ENCODE peak calls at places on chromosomes 1 and 21, in eight cellular contexts. One of them, this sample, is unnamed.

GRCh38 chr1:2799811-2800663 is 1.5 kb downstream of the TTC34 start:
- DNase-seq in heart right ventricle: no peak
- DNase-seq in fibroblast of lung: no peak
- DNase-seq in ovary: no peak
- DNase-seq in SJSA1: no peak
- DNase-seq in upper lobe of right lung: peak
- DNase-seq in endothelial cell of umbilical vein: no peak
- DNase-seq in A549: no peak
- DNase-seq in this sample: no peak

GRCh38 chr1:211643324-211644212 is 31.9 kb downstream of the NEK2 start:
- DNase-seq in heart right ventricle: no peak
- DNase-seq in fibroblast of lung: no peak
- DNase-seq in ovary: peak
- DNase-seq in SJSA1: peak
- DNase-seq in upper lobe of right lung: peak
- DNase-seq in endothelial cell of umbilical vein: peak
- DNase-seq in A549: no peak
- DNase-seq in this sample: peak

GRCh38 chr1:65890201-65890600 is 97.5 kb downstream of the PDE4B start:
- DNase-seq in heart right ventricle: no peak
- DNase-seq in fibroblast of lung: peak
- DNase-seq in ovary: no peak
- DNase-seq in SJSA1: no peak
- DNase-seq in upper lobe of right lung: no peak
- DNase-seq in endothelial cell of umbilical vein: no peak
- DNase-seq in A549: no peak
- DNase-seq in this sample: no peak

GRCh38 chr1:29425656-29426055 is 189.3 kb downstream of the PTPRU start:
- DNase-seq in heart right ventricle: no peak
- DNase-seq in fibroblast of lung: no peak
- DNase-seq in ovary: no peak
- DNase-seq in SJSA1: peak
- DNase-seq in upper lobe of right lung: no peak
- DNase-seq in endothelial cell of umbilical vein: no peak
- DNase-seq in A549: no peak
- DNase-seq in this sample: no peak

GRCh38 chr1:67431156-67431765 is 1.1 kb upstream of the SERBP1 start:
- DNase-seq in heart right ventricle: no peak
- DNase-seq in fibroblast of lung: no peak
- DNase-seq in ovary: no peak
- DNase-seq in SJSA1: no peak
- DNase-seq in upper lobe of right lung: no peak
- DNase-seq in endothelial cell of umbilical vein: no peak
- DNase-seq in A549: no peak
- DNase-seq in this sample: no peak

GRCh38 chr1:151326619-151327222 is 495 bp downstream of the PI4KB start:
- DNase-seq in heart right ventricle: no peak
- DNase-seq in fibroblast of lung: peak
- DNase-seq in ovary: no peak
- DNase-seq in SJSA1: peak
- DNase-seq in upper lobe of right lung: peak
- DNase-seq in endothelial cell of umbilical vein: peak
- DNase-seq in A549: peak
- DNase-seq in this sample: peak

GRCh38 chr1:46613661-46614603 is 2.7 kb downstream of the MOB3C start:
- DNase-seq in heart right ventricle: peak
- DNase-seq in fibroblast of lung: peak
- DNase-seq in ovary: peak
- DNase-seq in SJSA1: peak
- DNase-seq in upper lobe of right lung: peak
- DNase-seq in endothelial cell of umbilical vein: peak
- DNase-seq in A549: no peak
- DNase-seq in this sample: peak

GRCh38 chr1:219324629-219325367 is 151.1 kb downstream of the LYPLAL1 start:
- DNase-seq in heart right ventricle: no peak
- DNase-seq in fibroblast of lung: peak
- DNase-seq in ovary: no peak
- DNase-seq in SJSA1: peak
- DNase-seq in upper lobe of right lung: no peak
- DNase-seq in endothelial cell of umbilical vein: peak
- DNase-seq in A549: peak
- DNase-seq in this sample: no peak

GRCh38 chr1:195806060-195806459 is 802.2 kb downstream of the KCNT2 start:
- DNase-seq in heart right ventricle: no peak
- DNase-seq in fibroblast of lung: no peak
- DNase-seq in ovary: no peak
- DNase-seq in SJSA1: no peak
- DNase-seq in upper lobe of right lung: no peak
- DNase-seq in endothelial cell of umbilical vein: no peak
- DNase-seq in A549: no peak
- DNase-seq in this sample: no peak

GRCh38 chr1:200081151-200081981 is 53.9 kb downstream of the NR5A2 start:
- DNase-seq in heart right ventricle: no peak
- DNase-seq in fibroblast of lung: no peak
- DNase-seq in ovary: no peak
- DNase-seq in SJSA1: no peak
- DNase-seq in upper lobe of right lung: no peak
- DNase-seq in endothelial cell of umbilical vein: peak
- DNase-seq in A549: no peak
- DNase-seq in this sample: no peak

GRCh38 chr1:13901041-13901440 is 201.1 kb downstream of the PRDM2 start:
- DNase-seq in heart right ventricle: no peak
- DNase-seq in fibroblast of lung: no peak
- DNase-seq in ovary: peak
- DNase-seq in SJSA1: no peak
- DNase-seq in upper lobe of right lung: no peak
- DNase-seq in endothelial cell of umbilical vein: no peak
- DNase-seq in A549: no peak
- DNase-seq in this sample: no peak

GRCh38 chr21:38341546-38342012 is 84.8 kb downstream of the KCNJ15 start:
- DNase-seq in heart right ventricle: no peak
- DNase-seq in fibroblast of lung: no peak
- DNase-seq in ovary: no peak
- DNase-seq in SJSA1: no peak
- DNase-seq in upper lobe of right lung: peak
- DNase-seq in endothelial cell of umbilical vein: no peak
- DNase-seq in A549: no peak
- DNase-seq in this sample: no peak

GRCh38 chr1:179447489-179447888 is 81.7 kb downstream of the AXDND1 start:
- DNase-seq in heart right ventricle: no peak
- DNase-seq in fibroblast of lung: no peak
- DNase-seq in ovary: no peak
- DNase-seq in SJSA1: no peak
- DNase-seq in upper lobe of right lung: no peak
- DNase-seq in endothelial cell of umbilical vein: peak
- DNase-seq in A549: no peak
- DNase-seq in this sample: no peak

GRCh38 chr1:244548558-244549115 is 87.6 kb downstream of the CATSPERE start:
- DNase-seq in heart right ventricle: no peak
- DNase-seq in fibroblast of lung: no peak
- DNase-seq in ovary: no peak
- DNase-seq in SJSA1: no peak
- DNase-seq in upper lobe of right lung: no peak
- DNase-seq in endothelial cell of umbilical vein: no peak
- DNase-seq in A549: no peak
- DNase-seq in this sample: no peak

GRCh38 chr1:203526572-203526971 is 32.6 kb downstream of the OPTC start:
- DNase-seq in heart right ventricle: no peak
- DNase-seq in fibroblast of lung: no peak
- DNase-seq in ovary: no peak
- DNase-seq in SJSA1: no peak
- DNase-seq in upper lobe of right lung: peak
- DNase-seq in endothelial cell of umbilical vein: no peak
- DNase-seq in A549: no peak
- DNase-seq in this sample: no peak

GRCh38 chr1:193539731-193540459 is 353.5 kb upstream of the B3GALT2 start:
- DNase-seq in heart right ventricle: no peak
- DNase-seq in fibroblast of lung: no peak
- DNase-seq in ovary: no peak
- DNase-seq in SJSA1: no peak
- DNase-seq in upper lobe of right lung: no peak
- DNase-seq in endothelial cell of umbilical vein: no peak
- DNase-seq in A549: no peak
- DNase-seq in this sample: no peak

DNA sequence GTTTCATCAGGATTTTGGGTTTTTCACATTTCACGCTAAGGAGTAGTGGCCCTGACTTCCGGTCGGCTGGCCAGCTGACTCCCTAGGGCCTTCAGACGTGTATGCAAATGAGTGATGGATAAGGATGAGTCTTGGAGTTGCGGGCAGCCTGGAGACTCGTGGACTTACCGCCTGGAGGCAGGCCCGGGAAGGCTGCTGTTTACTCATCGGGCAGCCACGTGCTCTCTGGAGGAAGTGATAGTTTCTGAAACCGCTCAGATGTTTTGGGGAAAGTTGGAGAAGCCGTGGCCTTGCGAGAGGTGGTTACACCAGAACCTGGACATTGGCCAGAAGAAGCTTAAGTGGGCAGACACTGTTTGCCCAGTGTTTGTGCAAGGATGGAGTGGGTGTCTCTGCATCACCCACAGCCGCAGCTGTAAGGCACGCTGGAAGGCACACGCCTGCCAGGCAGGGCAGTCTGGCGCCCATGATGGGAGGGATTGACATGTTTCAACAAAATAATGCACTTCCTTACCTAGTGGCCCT is 23.1 kb upstream of the TNFRSF1B start:
- DNase-seq in heart right ventricle: peak
- DNase-seq in fibroblast of lung: peak
- DNase-seq in ovary: peak
- DNase-seq in SJSA1: peak
- DNase-seq in upper lobe of right lung: peak
- DNase-seq in endothelial cell of umbilical vein: peak
- DNase-seq in A549: no peak
- DNase-seq in this sample: peak
- H3K27ac ChIP-seq in heart right ventricle: peak
- H3K27ac ChIP-seq in fibroblast of lung: peak
- H3K27ac ChIP-seq in ovary: peak
- H3K27ac ChIP-seq in SJSA1: peak
- H3K27ac ChIP-seq in upper lobe of right lung: peak
- H3K27ac ChIP-seq in endothelial cell of umbilical vein: no peak
- H3K27ac ChIP-seq in A549: no peak
- H3K27ac ChIP-seq in this sample: no peak

GRCh38 chr21:17512245-17513213 is at the start of gene CXADR:
- DNase-seq in heart right ventricle: peak
- DNase-seq in fibroblast of lung: peak
- DNase-seq in ovary: peak
- DNase-seq in SJSA1: no peak
- DNase-seq in upper lobe of right lung: peak
- DNase-seq in endothelial cell of umbilical vein: peak
- DNase-seq in A549: peak
- DNase-seq in this sample: peak

GRCh38 chr21:17519208-17519738 is 6.4 kb downstream of the CXADR start:
- DNase-seq in heart right ventricle: no peak
- DNase-seq in fibroblast of lung: no peak
- DNase-seq in ovary: no peak
- DNase-seq in SJSA1: no peak
- DNase-seq in upper lobe of right lung: no peak
- DNase-seq in endothelial cell of umbilical vein: no peak
- DNase-seq in A549: no peak
- DNase-seq in this sample: no peak

GRCh38 chr21:17513214-17514123 is 626 bp downstream of the CXADR start:
- DNase-seq in heart right ventricle: peak
- DNase-seq in fibroblast of lung: peak
- DNase-seq in ovary: peak
- DNase-seq in SJSA1: peak
- DNase-seq in upper lobe of right lung: peak
- DNase-seq in endothelial cell of umbilical vein: peak
- DNase-seq in A549: no peak
- DNase-seq in this sample: peak

GRCh38 chr21:17519965-17520364 is 7.1 kb downstream of the CXADR start:
- DNase-seq in heart right ventricle: no peak
- DNase-seq in fibroblast of lung: no peak
- DNase-seq in ovary: no peak
- DNase-seq in SJSA1: no peak
- DNase-seq in upper lobe of right lung: no peak
- DNase-seq in endothelial cell of umbilical vein: no peak
- DNase-seq in A549: no peak
- DNase-seq in this sample: no peak

GRCh38 chr21:17514124-17514481 is 1.3 kb downstream of the CXADR start:
- DNase-seq in heart right ventricle: no peak
- DNase-seq in fibroblast of lung: no peak
- DNase-seq in ovary: no peak
- DNase-seq in SJSA1: no peak
- DNase-seq in upper lobe of right lung: no peak
- DNase-seq in endothelial cell of umbilical vein: peak
- DNase-seq in A549: no peak
- DNase-seq in this sample: no peak
- H3K4me3 ChIP-seq in heart right ventricle: peak
- H3K4me3 ChIP-seq in fibroblast of lung: no peak
- H3K4me3 ChIP-seq in ovary: peak
- H3K4me3 ChIP-seq in SJSA1: no peak
- H3K4me3 ChIP-seq in upper lobe of right lung: peak
- H3K4me3 ChIP-seq in endothelial cell of umbilical vein: no peak
- H3K4me3 ChIP-seq in A549: peak
- H3K4me3 ChIP-seq in this sample: peak

GRCh38 chr1:102178483-102178882 is 181.8 kb upstream of the OLFM3 start:
- DNase-seq in heart right ventricle: no peak
- DNase-seq in fibroblast of lung: no peak
- DNase-seq in ovary: no peak
- DNase-seq in SJSA1: no peak
- DNase-seq in upper lobe of right lung: no peak
- DNase-seq in endothelial cell of umbilical vein: no peak
- DNase-seq in A549: no peak
- DNase-seq in this sample: no peak
- H3K27ac ChIP-seq in heart right ventricle: no peak
- H3K27ac ChIP-seq in fibroblast of lung: no peak
- H3K27ac ChIP-seq in ovary: no peak
- H3K27ac ChIP-seq in SJSA1: no peak
- H3K27ac ChIP-seq in upper lobe of right lung: no peak
- H3K27ac ChIP-seq in endothelial cell of umbilical vein: no peak
- H3K27ac ChIP-seq in A549: no peak
- H3K27ac ChIP-seq in this sample: no peak

DNA sequence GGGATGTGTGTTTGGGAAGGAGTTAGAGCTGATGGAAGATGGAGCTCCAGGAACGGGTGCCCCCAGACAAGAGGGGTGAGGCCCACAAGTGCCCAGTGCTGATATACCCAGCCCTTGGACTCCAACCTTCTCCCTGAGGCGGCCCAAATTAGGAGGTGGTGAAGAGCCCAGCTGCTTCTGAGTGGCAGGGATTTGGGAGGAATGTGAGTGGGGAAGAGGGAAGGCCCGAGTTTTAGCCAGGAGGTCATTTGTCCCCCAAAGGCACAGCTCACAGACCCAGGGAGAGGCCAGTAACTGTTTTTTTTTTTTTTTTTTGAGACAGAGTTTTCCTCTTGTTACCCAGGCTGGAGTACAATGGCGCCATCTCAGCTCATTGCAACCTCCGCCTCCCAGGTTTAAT is 1.2 kb upstream of the PADI2 start:
- DNase-seq in heart right ventricle: no peak
- DNase-seq in fibroblast of lung: no peak
- DNase-seq in ovary: no peak
- DNase-seq in SJSA1: no peak
- DNase-seq in upper lobe of right lung: no peak
- DNase-seq in endothelial cell of umbilical vein: no peak
- DNase-seq in A549: no peak
- DNase-seq in this sample: no peak
- H3K4me3 ChIP-seq in heart right ventricle: no peak
- H3K4me3 ChIP-seq in fibroblast of lung: no peak
- H3K4me3 ChIP-seq in ovary: no peak
- H3K4me3 ChIP-seq in SJSA1: no peak
- H3K4me3 ChIP-seq in upper lobe of right lung: no peak
- H3K4me3 ChIP-seq in endothelial cell of umbilical vein: no peak
- H3K4me3 ChIP-seq in A549: no peak
- H3K4me3 ChIP-seq in this sample: no peak